ENCODE peak calls at places on chromosomes 7 and 10, in four cellular contexts. T, E, G and X are unnamed samples.
A peak's percentile ranks its signal among the peaks of the same experiment; 100 is the strongest.

GRCh38 chr7:85186083-85186520 is 754 bp downstream of the SEMA3D start:
- DNase-seq in T (peak; percentile 18), E (peak; percentile 43), G (peak; percentile 51), X (no peak)

GRCh38 chr7:84722086-84722485 is 464.8 kb downstream of the SEMA3D start:
- DNase-seq in T (peak; percentile 35), E (peak; percentile 25), G (peak; percentile 79), X (no peak)

GRCh38 chr7:139734395-139734794 is 43.4 kb downstream of the HIPK2 start:
- DNase-seq in T (peak; percentile 99), E (peak; percentile 100), G (peak; percentile 85), X (peak; percentile 80)

GRCh38 chr10:4003348-4003973 is 218.5 kb upstream of the KLF6 start:
- DNase-seq in T (no peak), E (no peak), G (no peak), X (no peak)

GRCh38 chr7:120273476-120273975 is 551 bp downstream of the KCND2 start:
- DNase-seq in T (no peak), E (peak; percentile 31), G (no peak), X (no peak)

GRCh38 chr10:59079386-59080226 is 96.8 kb upstream of the PHYHIPL start:
- DNase-seq in T (peak; percentile 48), E (peak; percentile 89), G (peak; percentile 60), X (no peak)

GRCh38 chr7:147509052-147509480 is 1081.5 kb upstream of the C7orf33 start:
- DNase-seq in T (peak; percentile 7), E (peak; percentile 38), G (peak; percentile 86), X (no peak)

GRCh38 chr10:129758180-129758579 is 205.9 kb downstream of the EBF3 start:
- DNase-seq in T (no peak), E (no peak), G (no peak), X (no peak)

GRCh38 chr10:5079306-5079830 is 14.8 kb upstream of the AKR1C3 start:
- DNase-seq in T (no peak), E (no peak), G (no peak), X (no peak)

GRCh38 chr7:115679976-115680375 is 350.6 kb downstream of the TFEC start:
- DNase-seq in T (peak; percentile 49), E (peak; percentile 66), G (peak; percentile 43), X (no peak)

GRCh38 chr10:77592946-77593636 is 44.5 kb downstream of the KCNMA1 start:
- DNase-seq in T (peak; percentile 94), E (peak; percentile 98), G (peak; percentile 91), X (peak; percentile 48)

GRCh38 chr7:69677054-69677847 is 79.0 kb downstream of the AUTS2 start:
- DNase-seq in T (no peak), E (peak; percentile 43), G (peak; percentile 67), X (no peak)

GRCh38 chr10:29055091-29055490 is 233.8 kb upstream of the LYZL1 start:
- DNase-seq in T (no peak), E (no peak), G (no peak), X (no peak)

GRCh38 chr10:49184642-49185111 is 3.5 kb downstream of the TMEM273 start:
- DNase-seq in T (no peak), E (no peak), G (no peak), X (no peak)

GRCh38 chr10:31599626-31600504 is 280.8 kb downstream of the ZEB1 start:
- DNase-seq in T (no peak), E (no peak), G (peak; percentile 56), X (no peak)

GRCh38 chr10:5776881-5777197 is 36.4 kb downstream of the GDI2 start:
- DNase-seq in T (no peak), E (peak; percentile 88), G (peak; percentile 90), X (no peak)

GRCh38 chr7:98300595-98301372 is 19.3 kb downstream of the BRI3 start:
- DNase-seq in T (no peak), E (no peak), G (no peak), X (no peak)

GRCh38 chr10:128018236-128018635 is 108.0 kb downstream of the MKI67 start:
- DNase-seq in T (peak; percentile 35), E (peak; percentile 59), G (peak; percentile 8), X (no peak)

GRCh38 chr7:27129729-27130539 is 623 bp downstream of the HOXA4 start:
- DNase-seq in T (no peak), E (no peak), G (peak; percentile 37), X (no peak)

GRCh38 chr10:123013456-123014419 is 4.9 kb downstream of the ACADSB start:
- DNase-seq in T (no peak), E (peak; percentile 36), G (no peak), X (no peak)

GRCh38 chr7:117399820-117400422 is 27.4 kb downstream of the ASZ1 start:
- DNase-seq in T (no peak), E (no peak), G (no peak), X (no peak)

GRCh38 chr7:69738396-69738889 is 140.2 kb downstream of the AUTS2 start:
- DNase-seq in T (no peak), E (peak; percentile 65), G (peak; percentile 40), X (no peak)

GRCh38 chr10:7445474-7446135 is 34.8 kb upstream of the SFMBT2 start:
- DNase-seq in T (no peak), E (no peak), G (no peak), X (no peak)

GRCh38 chr7:151798851-151799428 is 78.0 kb downstream of the PRKAG2 start:
- DNase-seq in T (no peak), E (peak; percentile 33), G (no peak), X (no peak)

GRCh38 chr7:95276114-95276513 is 48.2 kb downstream of the PON1 start:
- DNase-seq in T (no peak), E (no peak), G (no peak), X (no peak)

GRCh38 chr10:30534465-30535144 is 94.9 kb downstream of the LYZL2 start:
- DNase-seq in T (peak; percentile 66), E (peak; percentile 78), G (peak; percentile 75), X (peak; percentile 47)

GRCh38 chr7:6271091-6271658 is 1.2 kb downstream of the CYTH3 start:
- DNase-seq in T (no peak), E (peak; percentile 70), G (peak; percentile 66), X (peak; percentile 39)

GRCh38 chr10:4809156-4809555 is 16.9 kb upstream of the AKR1E2 start:
- DNase-seq in T (no peak), E (no peak), G (no peak), X (no peak)

GRCh38 chr7:11216276-11216675 is 242.6 kb downstream of the PHF14 start:
- DNase-seq in T (no peak), E (no peak), G (no peak), X (no peak)

GRCh38 chr7:44530990-44531389 is 10.1 kb downstream of the NPC1L1 start:
- DNase-seq in T (no peak), E (no peak), G (no peak), X (no peak)

DNA sequence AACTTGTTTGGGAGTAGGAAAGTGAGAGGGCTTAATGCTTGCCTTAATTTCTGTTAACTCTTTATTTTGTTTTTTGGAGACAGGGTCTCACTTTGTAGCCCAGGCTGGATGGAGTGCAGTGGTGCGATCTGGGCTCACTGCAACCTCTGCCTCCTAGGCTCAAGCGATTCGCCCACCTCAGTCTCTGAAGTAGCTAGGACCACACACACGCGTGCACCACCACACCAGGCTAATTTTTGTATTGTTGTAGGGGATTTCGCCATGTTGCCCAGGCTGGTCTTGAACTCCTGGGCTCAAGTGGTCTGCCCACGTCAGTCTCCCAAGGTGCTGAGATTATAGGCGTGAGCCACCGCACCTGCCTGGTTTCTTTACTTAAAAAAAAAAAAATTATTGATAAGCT is 1.9 kb downstream of the PPP2R2D start:
- DNase-seq in T (no peak), E (no peak), G (no peak), X (no peak)
- H3K4me3 ChIP-seq in T (no peak overlapping the region), E (no peak overlapping the region), G (peak overlapping the region; percentile 5), X (peak overlapping the region; percentile 85)

DNA sequence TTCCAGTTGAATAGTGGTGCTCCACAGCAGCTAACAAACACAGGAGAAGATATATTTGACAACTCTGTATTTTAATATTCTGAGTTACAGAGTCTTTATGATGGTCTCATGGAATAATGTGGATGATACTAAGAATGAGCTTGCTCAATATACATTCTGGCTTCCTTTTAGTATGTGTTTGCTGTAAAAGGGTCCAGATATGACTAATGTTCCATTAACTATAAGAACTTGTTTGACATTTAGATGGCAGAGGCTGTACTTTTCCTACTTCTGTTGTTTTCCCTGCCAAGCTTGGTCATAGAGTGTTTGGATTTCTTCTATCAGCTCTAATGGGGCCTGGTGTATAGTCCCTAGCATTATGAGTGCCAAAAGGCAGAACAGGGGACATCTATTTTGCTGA is 61.5 kb upstream of the GPR22 start:
- DNase-seq in T (no peak), E (no peak), G (no peak), X (no peak)
- H3K4me3 ChIP-seq in T (no peak overlapping the region), E (no peak overlapping the region), G (no peak overlapping the region), X (no peak overlapping the region)

GRCh38 chr7:150737265-150738055 is at the start of gene GIMAP5:
- DNase-seq in T (no peak), E (no peak), G (no peak), X (no peak)

GRCh38 chr7:150742286-150742968 is 5.2 kb downstream of the GIMAP5 start:
- DNase-seq in T (no peak), E (no peak), G (no peak), X (no peak)

GRCh38 chr7:150738092-150739044 is 1.1 kb downstream of the GIMAP5 start:
- DNase-seq in T (no peak), E (peak; percentile 39), G (no peak), X (no peak)

GRCh38 chr7:150739045-150739432 is 1.8 kb downstream of the GIMAP5 start:
- DNase-seq in T (no peak), E (peak; percentile 16), G (no peak), X (no peak)

GRCh38 chr7:150740053-150740452 is 2.8 kb downstream of the GIMAP5 start:
- DNase-seq in T (no peak), E (peak; percentile 16), G (no peak), X (no peak)
- H3K4me3 ChIP-seq in T (no peak overlapping the region), E (no peak overlapping the region), G (no peak overlapping the region), X (peak overlapping the region; percentile 69)

GRCh38 chr7:105800849-105801534 is 75.4 kb downstream of the ATXN7L1 start:
- DNase-seq in T (no peak), E (peak; percentile 13), G (no peak), X (no peak)

GRCh38 chr7:105805619-105806018 is 70.8 kb downstream of the ATXN7L1 start:
- DNase-seq in T (peak; percentile 16), E (peak; percentile 42), G (no peak), X (no peak)

GRCh38 chr7:105800442-105800841 is 76.0 kb downstream of the ATXN7L1 start:
- DNase-seq in T (peak; percentile 42), E (peak; percentile 36), G (peak; percentile 65), X (no peak)

GRCh38 chr7:105799677-105800076 is 76.7 kb downstream of the ATXN7L1 start:
- DNase-seq in T (no peak), E (no peak), G (peak; percentile 59), X (no peak)

DNA sequence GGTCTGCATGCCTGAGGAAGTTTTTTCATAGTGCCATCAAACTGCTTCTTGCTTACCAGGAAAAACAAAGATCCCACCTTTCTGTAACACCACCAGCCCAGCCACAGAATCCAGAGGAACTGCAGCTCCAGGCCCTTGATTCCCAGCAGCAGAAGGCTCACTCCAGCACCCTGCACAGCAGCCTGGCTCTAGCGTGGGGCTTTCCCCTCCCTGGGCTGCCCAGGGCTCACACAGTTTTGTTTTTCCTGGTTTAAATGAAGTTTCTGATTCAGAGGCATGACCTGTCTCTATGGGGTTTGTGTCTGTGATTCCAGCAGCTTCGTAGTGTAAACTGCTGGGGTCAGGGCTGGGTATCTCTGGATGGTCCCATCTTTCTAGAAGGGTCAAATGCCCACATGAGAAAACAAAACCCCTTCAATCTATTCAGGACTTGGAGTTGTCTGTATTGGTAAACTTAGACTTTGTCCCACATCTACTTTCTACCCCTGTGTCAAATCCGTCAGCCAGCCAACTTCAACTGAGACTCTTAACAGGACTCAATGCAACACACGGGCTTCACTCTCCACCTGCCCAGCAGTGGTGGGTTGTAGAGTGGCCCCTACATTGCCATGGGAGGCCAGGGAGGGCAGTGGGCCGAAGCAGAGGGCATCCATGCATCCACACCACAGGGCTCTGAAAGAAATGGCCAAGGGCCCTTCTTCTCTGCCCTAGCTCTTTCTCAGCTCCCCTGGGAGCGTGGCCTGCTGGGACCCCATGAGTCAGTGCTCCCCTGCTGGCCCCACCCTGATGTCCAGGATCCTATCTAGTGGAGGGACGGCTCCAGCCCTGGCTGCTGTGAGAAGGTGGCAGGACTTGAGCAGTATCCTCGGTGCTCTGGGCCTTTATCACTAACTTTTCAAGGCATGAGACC is 73.5 kb downstream of the ATXN7L1 start:
- DNase-seq in T (no peak), E (no peak), G (no peak), X (no peak)
- H3K4me3 ChIP-seq in T (no peak overlapping the region), E (no peak overlapping the region), G (no peak overlapping the region), X (no peak overlapping the region)